ENCODE peak calls at places on chromosomes 5 and 9, in ten cellular contexts. X, G, S, O, N, Y, M, I, F and P are unnamed samples.

GRCh38 chr9:116697887-116698286 is 10.8 kb downstream of the TRIM32 start:
- DNase-seq in F (no peak), Y (no peak), G (no peak), M (no peak), N (no peak), O (no peak), S (no peak), X (no peak), I (no peak), P (no peak)

GRCh38 chr5:42483472-42484154 is 60.4 kb downstream of the GHR start:
- DNase-seq in O (no peak), M (no peak), S (no peak), Y (no peak), G (no peak), F (peak; percentile 49), I (no peak), N (no peak), X (no peak), P (no peak)

GRCh38 chr5:170603578-170604565 is 100.1 kb downstream of the KCNIP1 start:
- DNase-seq in F (peak; percentile 80), G (peak; percentile 62), Y (peak; percentile 32), X (peak; percentile 18), O (peak; percentile 94), N (peak; percentile 53), M (no peak), S (peak; percentile 41), I (no peak), P (peak; percentile 40)

GRCh38 chr5:153672347-153673090 is 182.0 kb downstream of the GRIA1 start:
- DNase-seq in X (no peak), N (no peak), G (no peak), I (no peak), O (no peak), M (no peak), Y (no peak), S (no peak), F (peak; percentile 51), P (no peak)

GRCh38 chr9:117480251-117480650 is 65.4 kb upstream of the ASTN2 start:
- DNase-seq in S (no peak), G (no peak), X (peak; percentile 41), F (no peak), N (no peak), O (no peak), M (no peak), Y (no peak), I (no peak), P (no peak)

GRCh38 chr9:114827658-114828360 is 22.0 kb upstream of the TNFSF15 start:
- DNase-seq in F (no peak), O (no peak), S (no peak), Y (no peak), I (no peak), X (no peak), N (no peak), M (no peak), G (no peak), P (no peak)

GRCh38 chr5:445591-445990 is 2.6 kb downstream of the EXOC3 start:
- DNase-seq in M (peak; percentile 46), S (peak; percentile 3), N (no peak), Y (no peak), I (no peak), X (no peak), F (no peak), G (peak; percentile 50), O (no peak), P (no peak)

GRCh38 chr5:158727108-158727507 is 372.6 kb downstream of the EBF1 start:
- DNase-seq in F (no peak), O (no peak), X (no peak), S (peak; percentile 83), I (no peak), M (no peak), N (no peak), Y (peak; percentile 19), G (no peak), P (no peak)

GRCh38 chr5:56307714-56308346 is 74.7 kb upstream of the ANKRD55 start:
- DNase-seq in N (no peak), O (no peak), X (no peak), G (no peak), M (no peak), F (no peak), S (no peak), I (no peak), Y (no peak), P (no peak)

GRCh38 chr9:37943329-37944265 is 39.7 kb upstream of the SLC25A51 start:
- DNase-seq in F (no peak), S (peak; percentile 59), N (peak; percentile 31), O (peak; percentile 36), I (no peak), Y (peak; percentile 37), X (peak; percentile 84), M (no peak), G (no peak), P (peak; percentile 63)

GRCh38 chr5:148897842-148898241 is 71.4 kb downstream of the ADRB2 start:
- DNase-seq in O (no peak), N (no peak), F (no peak), X (no peak), G (no peak), S (no peak), M (no peak), I (no peak), Y (no peak), P (no peak)

GRCh38 chr9:20398511-20399338 is 223.6 kb downstream of the MLLT3 start:
- DNase-seq in M (no peak), Y (no peak), O (no peak), X (no peak), I (no peak), G (no peak), N (no peak), F (no peak), S (no peak), P (no peak)

GRCh38 chr9:1839984-1840383 is 175.2 kb upstream of the SMARCA2 start:
- DNase-seq in G (no peak), N (no peak), M (no peak), I (no peak), O (no peak), X (no peak), Y (no peak), F (no peak), S (no peak), P (no peak)

GRCh38 chr9:1832960-1833359 is 182.2 kb upstream of the SMARCA2 start:
- DNase-seq in G (no peak), F (no peak), S (no peak), I (no peak), Y (no peak), N (no peak), X (no peak), O (peak; percentile 33), M (no peak), P (no peak)

DNA sequence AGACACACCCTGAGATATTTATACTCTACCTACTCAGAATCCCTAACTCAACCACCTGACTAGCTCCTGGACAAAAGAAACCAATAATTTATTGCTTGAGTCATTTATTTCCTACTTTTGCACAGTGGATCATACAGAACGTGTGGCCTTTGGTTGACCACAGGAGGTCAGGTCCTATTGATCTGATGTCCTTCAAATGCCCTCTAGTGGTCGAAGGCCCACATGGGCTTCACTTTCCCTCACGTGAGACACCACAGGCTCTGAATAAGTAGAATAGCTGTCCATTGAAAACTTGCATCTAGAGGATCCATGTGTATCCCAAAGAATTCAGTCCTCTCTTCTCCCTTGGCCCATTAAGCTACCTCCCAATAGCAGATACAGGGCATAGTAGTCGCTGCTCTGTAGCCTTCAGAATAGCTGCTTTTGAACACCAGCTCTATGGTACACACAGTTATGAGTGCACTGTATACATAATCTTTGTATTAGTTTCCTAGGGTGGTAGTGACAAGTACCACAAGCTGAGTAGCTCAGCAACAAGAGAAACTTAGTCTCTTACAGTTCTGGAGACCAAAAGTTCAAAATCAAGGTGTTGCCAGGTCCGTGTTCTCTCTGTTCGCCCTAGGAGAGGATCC is 177.6 kb upstream of the SMARCA2 start:
- DNase-seq in I (no peak), X (peak; percentile 11), M (no peak), N (no peak), S (no peak), G (no peak), Y (no peak), O (peak; percentile 90), F (no peak), P (no peak)
- H3K4me1 ChIP-seq in I (no peaks in the 10 kb centered on the region), X (no peaks in the 10 kb centered on the region), M (no peaks in the 10 kb centered on the region), N (no peaks in the 10 kb centered on the region), S (no peaks in the 10 kb centered on the region), G (no peaks in the 10 kb centered on the region), Y (no peaks in the 10 kb centered on the region), O (no peaks in the 10 kb centered on the region), F (no peaks in the 10 kb centered on the region), P (no peaks in the 10 kb centered on the region)

DNA sequence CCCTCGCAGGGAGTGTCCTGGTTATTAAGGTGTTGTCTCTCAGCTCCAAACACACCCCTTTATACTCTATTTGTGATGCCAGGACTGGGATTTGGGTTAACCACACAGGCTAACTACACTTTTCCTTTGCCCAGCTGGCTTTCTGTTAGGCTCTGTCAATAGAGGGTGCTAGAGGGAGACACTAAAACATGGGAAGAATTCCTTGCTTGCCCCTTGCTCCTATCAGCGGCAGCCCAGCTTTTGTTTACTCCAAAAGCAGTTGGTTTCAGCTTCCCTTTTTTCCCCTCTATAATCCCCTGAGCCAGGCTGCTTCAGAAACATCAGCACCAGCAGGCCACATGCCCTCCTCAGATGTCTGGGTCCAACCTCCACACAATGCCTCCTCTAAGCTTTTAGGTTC is 297.1 kb downstream of the KCTD16 start:
- DNase-seq in O (peak; percentile 89), N (no peak), M (no peak), S (no peak), Y (no peak), F (peak; percentile 8), X (peak; percentile 22), I (no peak), G (no peak), P (peak; percentile 10)
- TF ChIP-seq CTCF in O (peak; percentile 71), N (peak; percentile 47), M (peak; percentile 47), S (no peak), Y (no peak), F (peak; percentile 19), X (peak; percentile 58), I (no peak), G (no peak), P (peak; percentile 52)

DNA sequence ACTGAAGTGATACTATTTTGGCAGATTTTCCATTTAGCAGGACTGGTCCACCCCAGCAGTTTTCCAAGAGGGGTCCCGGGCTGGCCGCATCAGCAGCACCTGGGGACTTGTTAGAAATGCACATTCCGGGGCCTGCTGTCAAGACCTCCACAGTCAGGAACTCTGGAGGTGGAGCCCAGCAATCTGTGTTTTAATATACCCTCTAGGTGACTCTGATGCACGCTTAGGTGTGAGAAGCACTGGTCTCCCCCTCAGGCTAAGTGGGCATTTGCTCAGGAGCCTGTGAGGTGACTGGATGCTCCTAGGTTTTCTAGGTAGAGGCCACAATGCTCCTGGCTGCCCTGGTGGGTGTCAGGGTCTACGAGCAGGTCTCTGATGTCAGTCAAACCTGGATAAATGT is 81.7 kb downstream of the DCP2 start:
- DNase-seq in O (peak; percentile 64), M (no peak), N (no peak), F (no peak), G (no peak), I (no peak), S (no peak), Y (no peak), X (no peak), P (no peak)
- H3K4me1 ChIP-seq in O (no peaks in the 10 kb centered on the region), M (no peaks in the 10 kb centered on the region), N (peaks cover 39% of the 10 kb centered on the region), F (peaks cover 9% of the 10 kb centered on the region), G (no peaks in the 10 kb centered on the region), I (peaks cover 46% of the 10 kb centered on the region), S (peaks cover 11% of the 10 kb centered on the region), Y (no peaks in the 10 kb centered on the region), X (peaks cover 25% of the 10 kb centered on the region), P (peaks cover 8% of the 10 kb centered on the region)

DNA sequence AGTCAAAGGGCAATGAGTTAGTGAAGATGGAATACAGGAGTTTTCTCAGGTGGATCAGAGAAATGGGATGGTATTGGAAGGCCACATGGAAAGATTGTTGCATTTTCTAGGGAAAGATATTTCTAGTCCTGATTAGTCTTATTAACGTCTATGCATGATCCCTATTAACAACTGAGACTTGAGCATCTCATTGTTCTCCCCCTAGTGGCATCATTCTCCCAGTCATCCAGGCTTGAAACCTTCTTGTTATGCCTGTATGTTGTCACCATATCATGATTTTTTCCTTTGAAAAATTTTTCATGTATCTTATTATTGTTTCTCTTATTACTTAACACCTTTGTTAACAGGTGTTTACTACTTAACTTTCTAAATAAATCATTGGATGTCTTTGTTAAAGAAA is 34.4 kb downstream of the KIF2A start:
- DNase-seq in O (peak; percentile 66), N (no peak), Y (no peak), G (no peak), X (no peak), F (no peak), M (no peak), S (no peak), I (no peak), P (no peak)
- TF ChIP-seq CTCF in O (peak; percentile 58), N (no peak), Y (peak; percentile 23), G (peak; percentile 13), X (peak; percentile 62), F (peak; percentile 24), M (peak; percentile 31), S (peak; percentile 13), I (peak; percentile 8), P (no peak)